ENCODE peak calls at places on chromosomes 12 and 14, in ten cellular contexts. M, Z, G, C, W, T, U, H, V and Y are unnamed samples.

GRCh38 chr12:94805749-94806148 is 155.4 kb upstream of the TMCC3 start:
- DNase-seq in M (no peak), Z (no peak), G (no peak), C (no peak), W (no peak), T (peak; percentile 92), U (peak; percentile 46), H (no peak), V (no peak), Y (no peak)

GRCh38 chr12:124335426-124336183 is 40.7 kb downstream of the RFLNA start:
- DNase-seq in M (no peak), Z (peak; percentile 21), G (no peak), C (no peak), W (no peak), T (no peak), U (no peak), H (no peak), V (no peak), Y (no peak)

GRCh38 chr12:52524898-52525591 is 4.9 kb upstream of the KRT5 start:
- DNase-seq in M (no peak), Z (no peak), G (no peak), C (no peak), W (no peak), T (no peak), U (no peak), H (no peak), V (no peak), Y (no peak)

GRCh38 chr12:64800640-64801039 is 23.8 kb upstream of the TBC1D30 start:
- DNase-seq in M (no peak), Z (no peak), G (no peak), C (no peak), W (no peak), T (no peak), U (no peak), H (no peak), V (no peak), Y (peak; percentile 20)

GRCh38 chr12:129659927-129660326 is 243.9 kb downstream of the TMEM132D start:
- DNase-seq in M (peak; percentile 46), Z (no peak), G (no peak), C (no peak), W (no peak), T (peak; percentile 49), U (no peak), H (no peak), V (no peak), Y (no peak)

GRCh38 chr12:100953217-100953616 is 158.6 kb downstream of the ANO4 start:
- DNase-seq in M (no peak), Z (no peak), G (no peak), C (no peak), W (no peak), T (peak; percentile 17), U (no peak), H (no peak), V (no peak), Y (no peak)

GRCh38 chr12:27785882-27786570 is 6.0 kb upstream of the MANSC4 start:
- DNase-seq in M (no peak), Z (no peak), G (no peak), C (no peak), W (no peak), T (peak; percentile 73), U (peak; percentile 19), H (no peak), V (no peak), Y (no peak)

GRCh38 chr14:26282578-26282977 is 315.3 kb downstream of the NOVA1 start:
- DNase-seq in M (no peak), Z (no peak), G (no peak), C (no peak), W (no peak), T (no peak), U (no peak), H (no peak), V (no peak), Y (no peak)

GRCh38 chr12:116353958-116354357 is 76.5 kb upstream of the MED13L start:
- DNase-seq in M (no peak), Z (no peak), G (no peak), C (no peak), W (no peak), T (no peak), U (no peak), H (no peak), V (no peak), Y (no peak)

GRCh38 chr12:6752181-6752930 is 585 bp downstream of the MLF2 start:
- DNase-seq in M (no peak), Z (no peak), G (no peak), C (no peak), W (no peak), T (peak; percentile 62), U (peak; percentile 77), H (peak; percentile 77), V (peak; percentile 49), Y (no peak)

GRCh38 chr12:38547586-38547985 is 231.0 kb downstream of the ALG10B start:
- DNase-seq in M (no peak), Z (no peak), G (no peak), C (no peak), W (no peak), T (no peak), U (no peak), H (no peak), V (no peak), Y (no peak)

GRCh38 chr12:31408778-31409177 is 82.8 kb upstream of the SINHCAF start:
- DNase-seq in M (no peak), Z (no peak), G (no peak), C (no peak), W (no peak), T (no peak), U (peak; percentile 27), H (no peak), V (no peak), Y (no peak)

GRCh38 chr12:1629338-1630080 is 478 bp downstream of the WNT5B start:
- DNase-seq in M (no peak), Z (peak; percentile 54), G (no peak), C (no peak), W (peak; percentile 43), T (no peak), U (peak; percentile 84), H (peak; percentile 63), V (no peak), Y (peak; percentile 66)

GRCh38 chr12:12874014-12874413 is 17.3 kb upstream of the GPRC5A start:
- DNase-seq in M (no peak), Z (no peak), G (no peak), C (no peak), W (no peak), T (no peak), U (no peak), H (no peak), V (no peak), Y (no peak)

GRCh38 chr12:27973487-27973890 is 956 bp upstream of the PTHLH start:
- DNase-seq in M (no peak), Z (no peak), G (no peak), C (no peak), W (no peak), T (no peak), U (peak; percentile 42), H (peak; percentile 23), V (no peak), Y (no peak)

GRCh38 chr14:104133496-104133895 is 4.9 kb upstream of the KIF26A start:
- DNase-seq in M (no peak), Z (peak; percentile 10), G (no peak), C (no peak), W (no peak), T (no peak), U (no peak), H (no peak), V (no peak), Y (no peak)

GRCh38 chr12:110546339-110546738 is 36.8 kb downstream of the PPTC7 start:
- DNase-seq in M (peak; percentile 95), Z (no peak), G (no peak), C (no peak), W (no peak), T (peak; percentile 85), U (no peak), H (no peak), V (no peak), Y (no peak)

GRCh38 chr14:69666698-69667211 is 55.4 kb downstream of the SUSD6 start:
- DNase-seq in M (no peak), Z (no peak), G (no peak), C (no peak), W (no peak), T (peak; percentile 62), U (no peak), H (no peak), V (no peak), Y (no peak)

GRCh38 chr14:63524537-63525155 is 18.5 kb downstream of the PPP2R5E start:
- DNase-seq in M (no peak), Z (no peak), G (no peak), C (peak; percentile 41), W (peak; percentile 40), T (no peak), U (no peak), H (no peak), V (no peak), Y (no peak)

GRCh38 chr14:91363776-91364523 is 53.7 kb downstream of the CCDC88C start:
- DNase-seq in M (no peak), Z (no peak), G (no peak), C (no peak), W (peak; percentile 84), T (no peak), U (no peak), H (no peak), V (no peak), Y (peak; percentile 68)

GRCh38 chr12:108854055-108854452 is 3.3 kb downstream of the SSH1 start:
- DNase-seq in M (no peak), Z (no peak), G (no peak), C (no peak), W (no peak), T (peak; percentile 96), U (peak; percentile 49), H (no peak), V (peak; percentile 63), Y (no peak)

GRCh38 chr12:63149884-63150254 is 1.1 kb downstream of the AVPR1A start:
- DNase-seq in M (no peak), Z (no peak), G (no peak), C (no peak), W (no peak), T (no peak), U (no peak), H (no peak), V (peak; percentile 3), Y (no peak)